ENCODE peak calls at places on chromosomes 12 and 14, in nine cellular contexts. One of them, this sample, is unnamed.

GRCh38 chr12:19572920-19573558 is 133.7 kb downstream of the AEBP2 start:
- DNase-seq in WERI-Rb-1: peak
- DNase-seq in IMR-90: peak
- DNase-seq in transverse colon: peak
- DNase-seq in lower leg skin: no peak
- DNase-seq in astrocyte of the cerebellum: peak
- DNase-seq in body of pancreas: peak
- DNase-seq in upper lobe of right lung: no peak
- DNase-seq in AG04450: no peak
- DNase-seq in this sample: peak

GRCh38 chr12:58889557-58889956 is 30.7 kb downstream of the LRIG3 start:
- DNase-seq in WERI-Rb-1: no peak
- DNase-seq in IMR-90: no peak
- DNase-seq in transverse colon: no peak
- DNase-seq in lower leg skin: no peak
- DNase-seq in astrocyte of the cerebellum: no peak
- DNase-seq in body of pancreas: no peak
- DNase-seq in upper lobe of right lung: no peak
- DNase-seq in AG04450: no peak
- DNase-seq in this sample: no peak

GRCh38 chr14:91108941-91109611 is 4.8 kb upstream of the DGLUCY start:
- DNase-seq in WERI-Rb-1: no peak
- DNase-seq in IMR-90: no peak
- DNase-seq in transverse colon: peak
- DNase-seq in lower leg skin: no peak
- DNase-seq in astrocyte of the cerebellum: no peak
- DNase-seq in body of pancreas: peak
- DNase-seq in upper lobe of right lung: peak
- DNase-seq in AG04450: no peak
- DNase-seq in this sample: no peak

GRCh38 chr14:74634964-74635363 is 22.9 kb upstream of the LTBP2 start:
- DNase-seq in WERI-Rb-1: no peak
- DNase-seq in IMR-90: no peak
- DNase-seq in transverse colon: no peak
- DNase-seq in lower leg skin: no peak
- DNase-seq in astrocyte of the cerebellum: no peak
- DNase-seq in body of pancreas: no peak
- DNase-seq in upper lobe of right lung: no peak
- DNase-seq in AG04450: no peak
- DNase-seq in this sample: no peak

GRCh38 chr12:23899434-23899833 is 50.0 kb downstream of the SOX5 start:
- DNase-seq in WERI-Rb-1: no peak
- DNase-seq in IMR-90: no peak
- DNase-seq in transverse colon: no peak
- DNase-seq in lower leg skin: no peak
- DNase-seq in astrocyte of the cerebellum: no peak
- DNase-seq in body of pancreas: no peak
- DNase-seq in upper lobe of right lung: no peak
- DNase-seq in AG04450: no peak
- DNase-seq in this sample: no peak

GRCh38 chr12:120739031-120739762 is 13.6 kb downstream of the ACADS start:
- DNase-seq in WERI-Rb-1: no peak
- DNase-seq in IMR-90: no peak
- DNase-seq in transverse colon: no peak
- DNase-seq in lower leg skin: no peak
- DNase-seq in astrocyte of the cerebellum: no peak
- DNase-seq in body of pancreas: no peak
- DNase-seq in upper lobe of right lung: no peak
- DNase-seq in AG04450: no peak
- DNase-seq in this sample: no peak

GRCh38 chr14:102966681-102967505 is 44.4 kb downstream of the AMN start:
- DNase-seq in WERI-Rb-1: no peak
- DNase-seq in IMR-90: no peak
- DNase-seq in transverse colon: no peak
- DNase-seq in lower leg skin: no peak
- DNase-seq in astrocyte of the cerebellum: no peak
- DNase-seq in body of pancreas: no peak
- DNase-seq in upper lobe of right lung: no peak
- DNase-seq in AG04450: no peak
- DNase-seq in this sample: no peak

GRCh38 chr14:22847661-22848341 is 11.4 kb downstream of the MMP14 start:
- DNase-seq in WERI-Rb-1: no peak
- DNase-seq in IMR-90: peak
- DNase-seq in transverse colon: no peak
- DNase-seq in lower leg skin: peak
- DNase-seq in astrocyte of the cerebellum: no peak
- DNase-seq in body of pancreas: no peak
- DNase-seq in upper lobe of right lung: peak
- DNase-seq in AG04450: no peak
- DNase-seq in this sample: peak

GRCh38 chr12:19130224-19131019 is 889 bp downstream of the PLEKHA5 start:
- DNase-seq in WERI-Rb-1: peak
- DNase-seq in IMR-90: no peak
- DNase-seq in transverse colon: peak
- DNase-seq in lower leg skin: peak
- DNase-seq in astrocyte of the cerebellum: no peak
- DNase-seq in body of pancreas: peak
- DNase-seq in upper lobe of right lung: peak
- DNase-seq in AG04450: no peak
- DNase-seq in this sample: no peak

GRCh38 chr12:123151679-123152454 is 977 bp upstream of the PITPNM2 start:
- DNase-seq in WERI-Rb-1: no peak
- DNase-seq in IMR-90: no peak
- DNase-seq in transverse colon: no peak
- DNase-seq in lower leg skin: peak
- DNase-seq in astrocyte of the cerebellum: no peak
- DNase-seq in body of pancreas: no peak
- DNase-seq in upper lobe of right lung: no peak
- DNase-seq in AG04450: no peak
- DNase-seq in this sample: peak

GRCh38 chr12:76030378-76031080 is 1.0 kb downstream of the PHLDA1 start:
- DNase-seq in WERI-Rb-1: peak
- DNase-seq in IMR-90: peak
- DNase-seq in transverse colon: peak
- DNase-seq in lower leg skin: peak
- DNase-seq in astrocyte of the cerebellum: no peak
- DNase-seq in body of pancreas: peak
- DNase-seq in upper lobe of right lung: peak
- DNase-seq in AG04450: no peak
- DNase-seq in this sample: no peak

DNA sequence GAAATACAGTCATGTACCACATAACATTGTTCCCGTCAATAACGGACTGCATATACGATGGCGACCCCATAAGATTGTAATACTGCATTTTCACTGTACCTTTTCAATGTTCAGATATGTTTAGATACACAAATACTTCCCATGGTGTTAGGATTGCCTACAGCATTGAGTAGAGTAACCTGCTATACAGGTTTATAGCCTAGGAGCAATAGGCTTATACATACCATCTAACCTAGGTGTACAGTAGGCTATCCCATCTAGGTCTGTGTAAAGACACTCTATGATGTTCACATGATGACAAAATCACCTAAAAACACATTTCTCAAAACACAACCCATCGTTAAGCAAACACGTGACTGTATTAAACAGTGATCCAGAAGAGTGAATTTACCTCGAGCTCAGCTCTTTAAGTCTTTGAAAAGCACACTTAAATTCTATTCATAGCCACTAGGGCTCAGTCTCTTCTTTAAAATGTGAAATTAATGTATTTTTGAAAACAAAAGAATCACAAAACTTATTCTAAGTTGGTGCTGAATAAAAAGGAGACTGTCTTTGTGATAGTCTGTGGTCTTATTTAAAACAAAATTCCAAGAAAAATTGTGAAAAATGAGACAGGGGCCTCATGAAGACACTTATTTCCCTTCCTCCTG is 239.1 kb upstream of the ARID2 start:
- DNase-seq in WERI-Rb-1: no peak
- DNase-seq in IMR-90: no peak
- DNase-seq in transverse colon: no peak
- DNase-seq in lower leg skin: no peak
- DNase-seq in astrocyte of the cerebellum: no peak
- DNase-seq in body of pancreas: no peak
- DNase-seq in upper lobe of right lung: no peak
- DNase-seq in AG04450: no peak
- DNase-seq in this sample: no peak
- TF ChIP-seq CTCF in WERI-Rb-1: no peak
- TF ChIP-seq CTCF in IMR-90: no peak
- TF ChIP-seq CTCF in transverse colon: no peak
- TF ChIP-seq CTCF in lower leg skin: no peak
- TF ChIP-seq CTCF in astrocyte of the cerebellum: no peak
- TF ChIP-seq CTCF in body of pancreas: no peak
- TF ChIP-seq CTCF in upper lobe of right lung: no peak
- TF ChIP-seq CTCF in AG04450: no peak
- TF ChIP-seq CTCF in this sample: no peak

GRCh38 chr14:105168496-105168978 is at the start of gene JAG2:
- DNase-seq in WERI-Rb-1: peak
- DNase-seq in IMR-90: no peak
- DNase-seq in transverse colon: peak
- DNase-seq in lower leg skin: no peak
- DNase-seq in astrocyte of the cerebellum: no peak
- DNase-seq in body of pancreas: peak
- DNase-seq in upper lobe of right lung: peak
- DNase-seq in AG04450: no peak
- DNase-seq in this sample: no peak

GRCh38 chr14:105167303-105168092 is 1.1 kb downstream of the JAG2 start:
- DNase-seq in WERI-Rb-1: peak
- DNase-seq in IMR-90: no peak
- DNase-seq in transverse colon: peak
- DNase-seq in lower leg skin: no peak
- DNase-seq in astrocyte of the cerebellum: no peak
- DNase-seq in body of pancreas: peak
- DNase-seq in upper lobe of right lung: no peak
- DNase-seq in AG04450: no peak
- DNase-seq in this sample: no peak

GRCh38 chr14:105166571-105167302 is 1.8 kb downstream of the JAG2 start:
- DNase-seq in WERI-Rb-1: no peak
- DNase-seq in IMR-90: no peak
- DNase-seq in transverse colon: no peak
- DNase-seq in lower leg skin: no peak
- DNase-seq in astrocyte of the cerebellum: no peak
- DNase-seq in body of pancreas: no peak
- DNase-seq in upper lobe of right lung: no peak
- DNase-seq in AG04450: no peak
- DNase-seq in this sample: no peak

GRCh38 chr14:105168979-105169507 is 467 bp upstream of the JAG2 start:
- DNase-seq in WERI-Rb-1: peak
- DNase-seq in IMR-90: no peak
- DNase-seq in transverse colon: no peak
- DNase-seq in lower leg skin: no peak
- DNase-seq in astrocyte of the cerebellum: no peak
- DNase-seq in body of pancreas: peak
- DNase-seq in upper lobe of right lung: no peak
- DNase-seq in AG04450: no peak
- DNase-seq in this sample: no peak

DNA sequence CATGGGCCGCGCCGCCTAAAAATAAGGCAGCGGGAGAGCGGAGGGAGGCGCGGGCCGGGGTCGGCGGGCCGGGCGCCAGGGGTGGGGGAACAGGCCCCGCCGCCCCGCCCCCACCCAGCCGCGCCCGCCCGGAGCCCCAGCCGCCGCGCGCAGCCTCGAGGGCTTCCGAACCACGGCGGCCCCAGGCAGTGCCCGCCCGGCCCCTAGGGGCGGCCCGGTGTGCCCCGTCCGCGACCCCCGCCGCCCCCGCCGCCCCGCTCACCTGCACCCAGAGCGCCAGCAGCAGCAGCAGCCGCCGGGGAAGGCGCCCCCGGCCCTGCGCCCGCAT is 519 bp downstream of the JAG2 start:
- DNase-seq in WERI-Rb-1: no peak
- DNase-seq in IMR-90: no peak
- DNase-seq in transverse colon: no peak
- DNase-seq in lower leg skin: no peak
- DNase-seq in astrocyte of the cerebellum: no peak
- DNase-seq in body of pancreas: no peak
- DNase-seq in upper lobe of right lung: no peak
- DNase-seq in AG04450: no peak
- DNase-seq in this sample: no peak
- H3K4me3 ChIP-seq in WERI-Rb-1: peak
- H3K4me3 ChIP-seq in IMR-90: peak
- H3K4me3 ChIP-seq in transverse colon: no peak
- H3K4me3 ChIP-seq in lower leg skin: peak
- H3K4me3 ChIP-seq in astrocyte of the cerebellum: no peak
- H3K4me3 ChIP-seq in body of pancreas: peak
- H3K4me3 ChIP-seq in upper lobe of right lung: peak
- H3K4me3 ChIP-seq in AG04450: no peak
- H3K4me3 ChIP-seq in this sample: no peak

GRCh38 chr14:65412881-65413738 is 580 bp downstream of the FUT8 start:
- DNase-seq in WERI-Rb-1: peak
- DNase-seq in IMR-90: peak
- DNase-seq in transverse colon: peak
- DNase-seq in lower leg skin: peak
- DNase-seq in astrocyte of the cerebellum: peak
- DNase-seq in body of pancreas: no peak
- DNase-seq in upper lobe of right lung: peak
- DNase-seq in AG04450: peak
- DNase-seq in this sample: peak
- TF ChIP-seq CTCF in WERI-Rb-1: peak
- TF ChIP-seq CTCF in IMR-90: peak
- TF ChIP-seq CTCF in transverse colon: peak
- TF ChIP-seq CTCF in lower leg skin: no peak
- TF ChIP-seq CTCF in astrocyte of the cerebellum: no peak
- TF ChIP-seq CTCF in body of pancreas: no peak
- TF ChIP-seq CTCF in upper lobe of right lung: no peak
- TF ChIP-seq CTCF in AG04450: peak
- TF ChIP-seq CTCF in this sample: no peak

GRCh38 chr14:20682435-20683124 is 1.8 kb upstream of the RNASE4 start:
- DNase-seq in WERI-Rb-1: no peak
- DNase-seq in IMR-90: peak
- DNase-seq in transverse colon: peak
- DNase-seq in lower leg skin: peak
- DNase-seq in astrocyte of the cerebellum: peak
- DNase-seq in body of pancreas: peak
- DNase-seq in upper lobe of right lung: peak
- DNase-seq in AG04450: no peak
- DNase-seq in this sample: peak

GRCh38 chr14:20680843-20681347 is 3.5 kb upstream of the RNASE4 start:
- DNase-seq in WERI-Rb-1: no peak
- DNase-seq in IMR-90: no peak
- DNase-seq in transverse colon: peak
- DNase-seq in lower leg skin: peak
- DNase-seq in astrocyte of the cerebellum: no peak
- DNase-seq in body of pancreas: peak
- DNase-seq in upper lobe of right lung: no peak
- DNase-seq in AG04450: no peak
- DNase-seq in this sample: no peak

GRCh38 chr14:20681348-20682126 is 2.8 kb upstream of the RNASE4 start:
- DNase-seq in WERI-Rb-1: no peak
- DNase-seq in IMR-90: peak
- DNase-seq in transverse colon: peak
- DNase-seq in lower leg skin: peak
- DNase-seq in astrocyte of the cerebellum: peak
- DNase-seq in body of pancreas: peak
- DNase-seq in upper lobe of right lung: peak
- DNase-seq in AG04450: no peak
- DNase-seq in this sample: peak

GRCh38 chr14:20683125-20683895 is 1.1 kb upstream of the RNASE4 start:
- DNase-seq in WERI-Rb-1: no peak
- DNase-seq in IMR-90: peak
- DNase-seq in transverse colon: peak
- DNase-seq in lower leg skin: peak
- DNase-seq in astrocyte of the cerebellum: peak
- DNase-seq in body of pancreas: peak
- DNase-seq in upper lobe of right lung: peak
- DNase-seq in AG04450: peak
- DNase-seq in this sample: peak

GRCh38 chr14:20682127-20682434 is 2.3 kb upstream of the RNASE4 start:
- DNase-seq in WERI-Rb-1: no peak
- DNase-seq in IMR-90: no peak
- DNase-seq in transverse colon: no peak
- DNase-seq in lower leg skin: no peak
- DNase-seq in astrocyte of the cerebellum: no peak
- DNase-seq in body of pancreas: no peak
- DNase-seq in upper lobe of right lung: no peak
- DNase-seq in AG04450: no peak
- DNase-seq in this sample: no peak
- H3K4me3 ChIP-seq in WERI-Rb-1: no peak
- H3K4me3 ChIP-seq in IMR-90: peak
- H3K4me3 ChIP-seq in transverse colon: peak
- H3K4me3 ChIP-seq in lower leg skin: peak
- H3K4me3 ChIP-seq in astrocyte of the cerebellum: peak
- H3K4me3 ChIP-seq in body of pancreas: no peak
- H3K4me3 ChIP-seq in upper lobe of right lung: peak
- H3K4me3 ChIP-seq in AG04450: peak
- H3K4me3 ChIP-seq in this sample: peak